ENCODE peak calls at places on chromosomes 13 and 19, in seven cellular contexts. H is CD8-positive, alpha-beta T cell; K is psoas muscle; N is colonic mucosa; T is fibroblast of lung; Z is breast epithelium; U is uterus. F is an unnamed sample.

GRCh38 chr19:19538077-19538764 is at the start of gene CILP2:
- DNase-seq in H (no peak), K (peak; percentile 54), N (peak; percentile 40), T (no peak), Z (no peak), U (no peak), F (no peak)

GRCh38 chr13:38518328-38518727 is 168.5 kb upstream of the FREM2 start:
- DNase-seq in H (no peak), K (no peak), N (no peak), T (no peak), Z (no peak), U (no peak), F (no peak)

GRCh38 chr19:3442487-3443071 is 37.7 kb downstream of the SMIM24 start:
- DNase-seq in H (no peak), K (no peak), N (no peak), T (no peak), Z (no peak), U (no peak), F (peak; percentile 49)

GRCh38 chr13:99059498-99060070 is 81.7 kb upstream of the DOCK9 start:
- DNase-seq in H (no peak), K (no peak), N (no peak), T (no peak), Z (no peak), U (no peak), F (no peak)

GRCh38 chr13:40210865-40211585 is 455.4 kb downstream of the FOXO1 start:
- DNase-seq in H (no peak), K (no peak), N (no peak), T (no peak), Z (no peak), U (no peak), F (no peak)

GRCh38 chr13:30846311-30846710 is 59.8 kb upstream of the MEDAG start:
- DNase-seq in H (no peak), K (no peak), N (no peak), T (no peak), Z (no peak), U (no peak), F (no peak)

GRCh38 chr19:49749771-49750170 is 13.3 kb downstream of the TSKS start:
- DNase-seq in H (no peak), K (no peak), N (no peak), T (peak; percentile 29), Z (no peak), U (no peak), F (no peak)

GRCh38 chr19:6528544-6529121 is 2.2 kb upstream of the TNFSF9 start:
- DNase-seq in H (no peak), K (peak; percentile 57), N (peak; percentile 43), T (no peak), Z (no peak), U (no peak), F (peak; percentile 80)

GRCh38 chr13:27341616-27342015 is 71.0 kb downstream of the RASL11A start:
- DNase-seq in H (no peak), K (no peak), N (no peak), T (no peak), Z (no peak), U (peak; percentile 54), F (no peak)

GRCh38 chr13:33869005-33869404 is 51.1 kb downstream of the RFC3 start:
- DNase-seq in H (no peak), K (no peak), N (no peak), T (no peak), Z (no peak), U (no peak), F (no peak)

GRCh38 chr19:51570962-51571575 is at the start of gene ZNF175:
- DNase-seq in H (peak; percentile 70), K (peak; percentile 96), N (peak; percentile 96), T (peak; percentile 98), Z (peak; percentile 88), U (peak; percentile 98), F (peak; percentile 93)

GRCh38 chr13:113023217-113023597 is 54.2 kb downstream of the MCF2L start:
- DNase-seq in H (no peak), K (no peak), N (no peak), T (no peak), Z (no peak), U (no peak), F (no peak)

DNA sequence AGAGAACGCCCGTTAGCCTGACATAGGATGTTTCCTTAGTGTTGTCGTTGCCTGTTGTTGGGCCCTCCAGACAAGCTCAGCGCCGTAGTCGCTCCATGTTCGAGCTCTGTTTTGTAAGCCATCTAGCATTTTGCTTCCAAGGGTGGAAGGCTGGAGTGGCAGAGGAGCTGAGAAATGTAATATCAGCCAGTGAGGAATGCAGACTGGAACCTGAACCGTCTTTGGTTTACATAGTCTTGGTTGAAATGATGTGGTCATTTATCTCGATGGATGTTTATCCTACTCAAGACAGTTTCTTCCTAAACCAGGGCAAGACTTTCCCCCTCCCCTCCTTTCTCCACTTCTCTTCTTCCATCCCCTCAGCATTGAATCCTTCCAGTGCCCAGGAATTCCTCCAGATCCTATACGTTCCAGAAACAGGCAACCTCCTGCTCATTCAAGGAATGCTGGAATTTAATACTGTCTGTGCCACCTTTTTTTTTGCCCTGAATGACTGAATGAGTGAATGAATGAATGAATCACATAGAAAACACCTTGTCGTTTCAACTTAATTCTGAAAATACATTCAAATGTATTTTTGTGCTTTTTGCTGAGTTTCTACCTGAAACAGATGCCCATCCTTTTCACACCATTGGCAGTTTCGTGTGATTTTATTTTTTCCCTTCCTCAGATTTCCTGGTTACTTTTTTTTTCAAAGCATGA is 109.5 kb upstream of the MBNL2 start:
- DNase-seq in H (no peak), K (no peak), N (no peak), T (no peak), Z (no peak), U (no peak), F (no peak)
- H3K4me1 ChIP-seq in H (peaks cover 6% of the 10 kb centered on the region), K (peaks cover 45% of the 10 kb centered on the region), N (no peaks in the 10 kb centered on the region), T (peaks cover 9% of the 10 kb centered on the region), Z (no peaks in the 10 kb centered on the region), U (peaks cover 3% of the 10 kb centered on the region), F (peaks cover 50% of the 10 kb centered on the region)

GRCh38 chr13:94548382-94549240 is 47.3 kb downstream of the TGDS start:
- DNase-seq in H (no peak), K (no peak), N (peak; percentile 62), T (peak; percentile 57), Z (no peak), U (peak; percentile 53), F (peak; percentile 65)
- TF ChIP-seq CTCF in H (no peak), K (no peak), N (no peak), T (no peak), Z (no peak), U (no peak), F (no peak)

DNA sequence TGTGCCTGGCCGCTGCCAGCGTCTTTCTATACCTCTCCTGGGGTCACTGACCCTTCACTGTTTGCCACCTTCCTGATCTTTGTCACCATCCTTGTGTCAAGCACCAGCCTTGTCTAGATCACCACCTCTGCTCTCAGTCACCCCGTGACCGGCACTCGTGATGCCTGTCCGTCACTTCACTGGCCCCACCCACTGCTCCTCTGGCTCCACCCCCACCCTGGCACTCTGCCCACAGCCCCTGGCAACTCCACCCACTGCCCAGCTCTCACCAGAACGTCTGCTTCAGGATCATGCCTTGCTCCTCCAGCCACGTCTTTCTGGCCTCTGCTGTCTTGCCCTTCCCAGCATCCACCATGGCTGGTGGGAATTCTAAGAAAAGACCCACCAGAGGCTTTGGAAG is 24.8 kb upstream of the PLA2G4C start:
- DNase-seq in H (no peak), K (no peak), N (peak; percentile 25), T (no peak), Z (no peak), U (no peak), F (no peak)
- H3K36me3 ChIP-seq in H (peaks cover 13% of the 10 kb centered on the region), K (no peaks in the 10 kb centered on the region), N (no peaks in the 10 kb centered on the region), T (no peaks in the 10 kb centered on the region), Z (no peaks in the 10 kb centered on the region), U (no peaks in the 10 kb centered on the region), F (peaks cover 53% of the 10 kb centered on the region)

GRCh38 chr19:33815410-33816340 is 19.0 kb downstream of the KCTD15 start:
- DNase-seq in H (no peak), K (no peak), N (no peak), T (peak; percentile 50), Z (no peak), U (no peak), F (no peak)
- H3K4me1 ChIP-seq in H (peaks cover 6% of the 10 kb centered on the region), K (peaks cover 7% of the 10 kb centered on the region), N (no peaks in the 10 kb centered on the region), T (peaks cover 5% of the 10 kb centered on the region), Z (no peaks in the 10 kb centered on the region), U (no peaks in the 10 kb centered on the region), F (peaks cover 12% of the 10 kb centered on the region)

DNA sequence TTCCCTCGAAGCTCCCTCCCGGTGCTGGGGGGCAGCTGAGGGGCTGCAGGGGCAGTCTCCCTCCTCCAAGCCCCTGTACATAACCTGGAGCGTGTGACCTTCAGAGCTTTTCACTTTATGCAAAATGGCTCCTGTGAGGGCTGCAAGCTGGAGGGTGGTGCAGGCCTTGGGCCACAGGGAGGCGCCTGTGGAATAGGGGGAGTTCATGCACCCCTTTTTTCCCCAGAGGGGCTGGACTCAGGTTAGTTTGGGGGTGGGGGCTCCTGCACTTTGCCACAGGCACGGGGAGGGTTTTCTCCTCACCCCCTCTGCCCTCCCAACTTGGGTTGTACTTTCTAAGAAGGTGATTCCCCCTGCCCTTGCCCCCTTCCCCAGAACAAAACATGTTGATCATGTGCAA is 6.6 kb upstream of the PRR19 start:
- DNase-seq in H (no peak), K (peak; percentile 5), N (no peak), T (no peak), Z (no peak), U (no peak), F (peak; percentile 24)
- TF ChIP-seq CTCF in H (no peak), K (no peak), N (no peak), T (no peak), Z (no peak), U (no peak), F (no peak)

GRCh38 chr13:23359882-23360281 is 73.6 kb downstream of the SACS start:
- DNase-seq in H (no peak), K (no peak), N (no peak), T (no peak), Z (no peak), U (no peak), F (no peak)

GRCh38 chr13:23356368-23356767 is 77.1 kb downstream of the SACS start:
- DNase-seq in H (no peak), K (no peak), N (no peak), T (no peak), Z (no peak), U (no peak), F (no peak)

GRCh38 chr13:23354520-23354919 is 79.0 kb downstream of the SACS start:
- DNase-seq in H (no peak), K (no peak), N (no peak), T (no peak), Z (no peak), U (no peak), F (no peak)

GRCh38 chr13:23352161-23352560 is 81.3 kb downstream of the SACS start:
- DNase-seq in H (no peak), K (no peak), N (no peak), T (no peak), Z (no peak), U (no peak), F (no peak)

DNA sequence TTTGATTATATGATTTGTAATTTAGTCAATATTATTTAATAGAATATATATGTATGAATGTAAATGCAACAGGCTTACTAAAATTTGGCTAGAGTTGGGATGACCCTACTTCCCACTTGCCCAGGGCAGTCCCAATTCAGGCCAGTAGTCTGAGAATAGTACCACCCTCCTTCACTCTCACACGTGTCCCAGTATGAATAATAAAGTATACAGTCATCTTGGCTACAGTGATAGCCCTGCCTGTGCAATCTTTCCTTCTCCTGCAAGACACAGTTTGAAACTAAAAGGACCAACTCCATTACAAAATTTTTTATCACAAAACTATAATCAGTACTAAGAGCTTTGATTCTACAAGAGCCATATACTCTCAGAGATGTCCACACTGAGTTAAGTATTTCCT is 76.2 kb downstream of the SACS start:
- DNase-seq in H (no peak), K (no peak), N (no peak), T (no peak), Z (no peak), U (no peak), F (no peak)
- H3K36me3 ChIP-seq in H (peaks cover 10% of the 10 kb centered on the region), K (no peaks in the 10 kb centered on the region), N (no peaks in the 10 kb centered on the region), T (peaks cover 15% of the 10 kb centered on the region), Z (peaks cover 6% of the 10 kb centered on the region), U (no peaks in the 10 kb centered on the region), F (peaks cover 49% of the 10 kb centered on the region)

F was measured in left lung.